ENCODE peak calls at places on chromosome 17, in four cellular contexts. L, J, K and V are unnamed samples.

GRCh38 chr17:78307887-78308633 is 51.8 kb downstream of the SOCS3 start:
- DNase-seq in L (no peak), J (no peak), K (no peak), V (no peak)

GRCh38 chr17:61545335-61545938 is 45.6 kb downstream of the NACA2 start:
- DNase-seq in L (no peak), J (no peak), K (no peak), V (no peak)

GRCh38 chr17:7307686-7308624 is 527 bp downstream of the EIF5A start:
- DNase-seq in L (no peak), J (peak), K (peak), V (peak)

GRCh38 chr17:71325117-71325516 is 795.7 kb upstream of the SOX9 start:
- DNase-seq in L (no peak), J (no peak), K (no peak), V (no peak)

GRCh38 chr17:75736173-75736835 is 15.0 kb downstream of the ITGB4 start:
- DNase-seq in L (no peak), J (no peak), K (no peak), V (no peak)

GRCh38 chr17:4833941-4834501 is 881 bp downstream of the MINK1 start:
- DNase-seq in L (no peak), J (no peak), K (no peak), V (peak)

GRCh38 chr17:16085066-16085699 is 85.6 kb downstream of the TTC19 start:
- DNase-seq in L (no peak), J (no peak), K (no peak), V (no peak)

GRCh38 chr17:43572368-43572980 is 26.3 kb upstream of the ETV4 start:
- DNase-seq in L (no peak), J (no peak), K (no peak), V (no peak)

GRCh38 chr17:69761767-69762321 is 313.2 kb upstream of the KCNJ16 start:
- DNase-seq in L (no peak), J (no peak), K (no peak), V (no peak)